ENCODE peak calls at places on chromosomes 4 and X, in four cellular contexts. O, D, J and S are unnamed samples.

GRCh38 chr4:47490550-47490949 is 5.5 kb downstream of the ATP10D start:
- DNase-seq in D (peak), J (no peak), O (peak), S (no peak)

GRCh38 chr4:4693755-4694295 is 152.0 kb upstream of the STX18 start:
- DNase-seq in D (no peak), O (no peak), J (no peak), S (no peak)

GRCh38 chr4:122224348-122224747 is 72.2 kb downstream of the BLTP1 start:
- DNase-seq in J (no peak), D (peak), O (peak), S (no peak)

GRCh38 chrX:13101439-13102139 is 57.2 kb upstream of the FAM9C start:
- DNase-seq in D (peak), J (peak), O (peak), S (peak)

GRCh38 chr4:911871-912490 is 20.1 kb downstream of the GAK start:
- DNase-seq in O (no peak), J (no peak), D (no peak), S (no peak)

GRCh38 chr4:127708985-127709384 is 21.2 kb upstream of the SLC25A31 start:
- DNase-seq in D (peak), J (peak), O (peak), S (peak)

GRCh38 chrX:54786972-54787371 is 11.1 kb downstream of the ITIH6 start:
- DNase-seq in O (no peak), J (peak), D (no peak), S (no peak)

GRCh38 chr4:15507679-15508078 is 38.0 kb downstream of the CC2D2A start:
- DNase-seq in O (no peak), D (no peak), J (no peak), S (no peak)

GRCh38 chr4:76704133-76704881 is 193.6 kb downstream of the SOWAHB start:
- DNase-seq in D (peak), J (peak), O (peak), S (no peak)

GRCh38 chr4:124867551-124867950 is 155.0 kb upstream of the ANKRD50 start:
- DNase-seq in O (peak), D (no peak), J (no peak), S (no peak)

GRCh38 chr4:42627887-42628646 is 28.8 kb downstream of the ATP8A1 start:
- DNase-seq in J (peak), O (peak), D (peak), S (peak)

GRCh38 chr4:56468097-56468422 is 643 bp downstream of the SRP72 start:
- DNase-seq in J (peak), O (peak), D (peak), S (peak)

GRCh38 chr4:61239250-61239649 is 39.1 kb downstream of the ADGRL3 start:
- DNase-seq in J (no peak), D (no peak), O (no peak), S (no peak)

GRCh38 chr4:81506731-81507130 is 35.0 kb upstream of the RASGEF1B start:
- DNase-seq in O (no peak), D (no peak), J (no peak), S (no peak)

GRCh38 chr4:190014771-190015537 is 12.1 kb downstream of the FRG2 start:
- DNase-seq in J (no peak), D (no peak), O (no peak), S (no peak)

GRCh38 chr4:155539746-155540145 is 126.9 kb upstream of the GUCY1A1 start:
- DNase-seq in J (no peak), D (peak), O (no peak), S (no peak)

GRCh38 chr4:156252300-156253016 is 298.8 kb upstream of the CTSO start:
- DNase-seq in J (no peak), D (peak), O (peak), S (no peak)

GRCh38 chr4:108783666-108784463 is 21.0 kb upstream of the ETNPPL start:
- DNase-seq in O (peak), D (peak), J (no peak), S (no peak)

GRCh38 chr4:140754918-140755810 is 1.0 kb downstream of the TBC1D9 start:
- DNase-seq in O (peak), D (no peak), J (no peak), S (no peak)

GRCh38 chr4:89299153-89299789 is 8.3 kb downstream of the GPRIN3 start:
- DNase-seq in J (no peak), D (no peak), O (no peak), S (no peak)
- H3K4me3 ChIP-seq in J (no peak), D (no peak), O (peak), S (no peak)

GRCh38 chrX:19512961-19513360 is 2.3 kb downstream of the MAP3K15 start:
- DNase-seq in J (no peak), O (no peak), D (no peak), S (no peak)

GRCh38 chrX:19513383-19513782 is 1.9 kb downstream of the MAP3K15 start:
- DNase-seq in J (no peak), D (no peak), O (no peak), S (no peak)

GRCh38 chrX:19512359-19512758 is 2.9 kb downstream of the MAP3K15 start:
- DNase-seq in J (no peak), O (no peak), D (no peak), S (peak)

GRCh38 chrX:19515615-19516105 is 352 bp upstream of the MAP3K15 start:
- DNase-seq in J (no peak), D (no peak), O (no peak), S (no peak)

DNA sequence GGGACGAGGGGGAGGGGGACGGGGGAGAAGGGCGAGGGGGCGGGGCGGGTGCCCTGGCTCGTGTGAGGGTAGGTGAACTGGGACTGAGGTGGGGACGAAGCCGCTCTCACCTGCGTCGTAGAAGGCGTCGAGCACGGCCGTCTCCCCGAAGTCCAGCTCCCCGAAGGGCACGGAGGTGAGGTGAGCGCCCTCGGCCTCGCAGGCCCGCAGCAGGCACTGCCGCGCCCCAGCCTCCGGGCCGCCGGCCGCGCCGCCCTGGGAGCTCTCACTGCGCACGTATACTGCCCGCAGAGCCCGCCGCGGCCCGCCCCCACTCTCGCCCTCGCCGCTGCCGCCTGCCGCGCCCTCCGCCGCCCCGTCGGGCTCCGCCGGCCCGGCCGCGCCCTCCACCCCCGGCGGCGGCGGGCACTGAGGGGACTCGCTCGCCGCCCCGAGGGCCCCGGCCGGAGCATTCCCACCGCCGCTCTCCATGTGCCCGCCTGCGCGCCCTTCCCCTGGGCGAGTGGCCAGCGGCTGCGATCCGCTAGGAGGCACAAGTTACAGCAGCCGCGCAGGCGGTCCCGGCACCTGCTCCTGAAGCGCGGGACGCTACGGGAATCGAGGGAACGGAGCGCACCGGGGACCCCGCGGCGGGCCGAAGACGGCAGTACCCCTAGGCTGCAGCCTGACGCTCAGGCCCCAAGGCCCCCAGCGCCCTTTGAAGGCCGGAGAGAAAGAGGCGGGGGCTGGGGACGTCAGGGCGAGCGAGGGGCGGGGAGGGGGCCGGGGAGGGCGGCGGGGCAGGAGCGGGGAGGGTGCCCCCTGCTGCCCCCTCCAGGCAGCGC is at the start of gene MAP3K15:
- DNase-seq in D (peak), O (no peak), J (peak), S (no peak)
- TF ChIP-seq CTCF in D (no peak), O (no peak), J (no peak), S (no peak)

GRCh38 chrX:135383249-135383648 is 38.5 kb upstream of the SMIM10L2A start:
- DNase-seq in D (no peak), O (no peak), J (no peak), S (no peak)
- H3K4me3 ChIP-seq in D (no peak), O (no peak), J (no peak), S (no peak)

GRCh38 chr4:153542835-153543234 is 76.7 kb downstream of the TMEM131L start:
- DNase-seq in J (no peak), O (no peak), D (no peak), S (no peak)
- TF ChIP-seq CTCF in J (no peak), O (peak), D (peak), S (no peak)

DNA sequence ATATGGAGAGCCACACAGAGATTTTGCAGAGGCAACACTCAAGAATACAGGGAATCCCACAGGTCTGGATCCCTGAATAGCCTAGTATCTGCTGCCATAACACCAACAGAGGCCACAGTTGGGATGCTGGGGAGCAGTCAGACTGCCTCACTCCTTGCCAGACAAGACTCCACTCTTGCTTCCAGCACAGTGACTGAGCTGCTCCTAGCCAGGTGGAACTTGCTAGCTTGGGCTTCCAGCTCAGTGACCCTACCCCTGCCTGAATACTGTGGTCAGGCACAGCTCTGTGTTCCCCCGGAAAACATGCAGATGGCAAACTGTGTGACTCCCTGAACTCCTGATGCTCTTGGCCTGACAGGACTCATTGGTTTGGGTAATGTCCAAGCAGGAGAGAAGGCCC is 251.8 kb downstream of the KCTD8 start:
- DNase-seq in J (no peak), D (no peak), O (no peak), S (no peak)
- H3K4me3 ChIP-seq in J (no peak), D (no peak), O (no peak), S (no peak)

DNA sequence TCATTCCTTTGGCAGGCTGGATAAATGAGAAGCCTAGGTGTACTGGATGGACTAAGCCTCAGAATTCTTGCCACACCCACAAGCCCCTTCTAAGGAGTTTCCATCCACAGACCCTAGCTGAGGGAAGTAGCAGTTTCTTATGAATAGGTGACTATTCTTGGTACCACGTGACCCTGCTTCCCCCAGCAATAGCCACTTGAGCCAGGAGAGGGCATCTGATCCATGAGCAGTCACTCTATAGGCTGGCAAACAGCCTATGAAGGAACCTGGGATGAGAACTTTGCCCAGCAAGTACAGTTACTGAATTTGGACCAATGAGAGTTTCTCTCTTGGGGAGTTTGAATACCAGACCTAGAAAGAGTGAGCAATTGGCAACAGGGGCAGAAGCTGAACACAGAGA is 84.0 kb downstream of the RTL9 start:
- DNase-seq in J (peak), O (peak), D (peak), S (no peak)
- TF ChIP-seq CTCF in J (no peak), O (peak), D (peak), S (no peak)

GRCh38 chr4:80471701-80472100 is 136.2 kb downstream of the CFAP299 start:
- DNase-seq in J (peak), O (peak), D (no peak), S (no peak)
- H3K4me3 ChIP-seq in J (no peak), O (peak), D (no peak), S (no peak)

GRCh38 chrX:153963546-153963945 is 8.1 kb downstream of the HCFC1 start:
- DNase-seq in D (no peak), J (no peak), O (no peak), S (no peak)
- TF ChIP-seq CTCF in D (no peak), J (no peak), O (no peak), S (no peak)

GRCh38 chr4:23888421-23889319 is 1.2 kb downstream of the PPARGC1A start:
- DNase-seq in D (peak), J (no peak), O (peak), S (no peak)
- H3K4me3 ChIP-seq in D (peak), J (no peak), O (peak), S (peak)

DNA sequence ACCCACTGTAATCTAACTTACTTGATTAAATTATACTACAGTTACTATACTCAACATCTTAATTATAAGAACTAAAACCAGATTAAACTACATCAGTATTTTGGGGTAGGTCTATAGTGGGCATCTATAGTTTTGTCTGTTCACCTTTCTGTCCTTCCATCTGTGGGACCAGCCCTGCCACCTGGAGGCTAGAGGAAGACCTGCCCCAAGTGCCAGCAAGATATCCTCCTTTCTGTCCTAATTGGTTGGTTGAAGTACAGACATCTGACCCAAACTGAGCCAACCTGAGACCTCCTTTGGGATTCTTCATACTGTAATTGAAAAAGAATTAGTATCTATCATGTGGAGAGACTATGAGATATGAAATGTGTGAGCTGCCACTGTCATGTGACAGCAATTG is 172.2 kb upstream of the TLL1 start:
- DNase-seq in D (no peak), J (no peak), O (peak), S (no peak)
- TF ChIP-seq CTCF in D (peak), J (no peak), O (peak), S (no peak)